ENCODE peak calls at places on chromosomes 12 and 14, in seven cellular contexts. K is stimulated activated naive CD4-positive, alpha-beta T cell treated with Interleukin-2 at 50 U/mL for 16 hours; F is body of pancreas; M is pancreas; S is NCI-H1694 treated with DMSO at 0.1 percent for 48 hours; U is cardiac muscle cell; N is EH. V is an unnamed sample.

GRCh38 chr12:115444336-115444735 is 760.4 kb upstream of the TBX3 start:
- DNase-seq in S (no peak), F (no peak), U (no peak), M (no peak), N (peak), K (no peak), V (no peak)

GRCh38 chr12:15534870-15535269 is 212.6 kb downstream of the PTPRO start:
- DNase-seq in K (no peak), M (no peak), U (peak), S (no peak), F (no peak), N (peak), V (no peak)

GRCh38 chr12:92144631-92145480 is 790 bp downstream of the BTG1 start:
- DNase-seq in N (peak), M (peak), F (peak), S (no peak), U (peak), K (peak), V (no peak)

GRCh38 chr14:85334316-85334715 is 195.6 kb upstream of the FLRT2 start:
- DNase-seq in F (no peak), U (peak), S (no peak), K (no peak), M (no peak), N (no peak), V (no peak)

GRCh38 chr12:77402726-77403125 is 337.4 kb upstream of the E2F7 start:
- DNase-seq in K (no peak), U (peak), F (no peak), M (no peak), N (peak), S (peak), V (no peak)

GRCh38 chr14:102499401-102500189 is 10.0 kb downstream of the ANKRD9 start:
- DNase-seq in N (no peak), K (no peak), F (no peak), U (no peak), S (no peak), M (no peak), V (no peak)

GRCh38 chr12:67701121-67701520 is 52.6 kb downstream of the DYRK2 start:
- DNase-seq in N (peak), K (no peak), S (no peak), F (no peak), M (no peak), U (no peak), V (no peak)

GRCh38 chr12:51373222-51373621 is 18.0 kb downstream of the GALNT6 start:
- DNase-seq in M (no peak), K (no peak), U (no peak), S (no peak), N (no peak), F (no peak), V (no peak)

GRCh38 chr14:64763801-64764511 is 59.7 kb downstream of the PLEKHG3 start:
- DNase-seq in K (no peak), F (no peak), U (peak), M (no peak), S (peak), N (peak), V (no peak)

GRCh38 chr12:53645191-53645590 is 19.0 kb upstream of the ATF7 start:
- DNase-seq in M (no peak), N (peak), S (peak), K (no peak), U (peak), F (no peak), V (no peak)

GRCh38 chr12:101459642-101460346 is 15.3 kb upstream of the SPIC start:
- DNase-seq in N (peak), S (no peak), K (no peak), U (no peak), F (no peak), M (no peak), V (no peak)

GRCh38 chr14:74841230-74842207 is 34.4 kb downstream of the PROX2 start:
- DNase-seq in S (no peak), U (no peak), N (no peak), M (no peak), K (peak), F (no peak), V (no peak)

GRCh38 chr12:106919910-106920544 is 35.7 kb upstream of the TMEM263 start:
- DNase-seq in F (no peak), K (no peak), S (peak), N (peak), U (peak), M (no peak), V (peak)

GRCh38 chr14:103915616-103916015 is 12.6 kb upstream of the TDRD9 start:
- DNase-seq in F (no peak), U (no peak), N (no peak), K (no peak), S (no peak), M (no peak), V (no peak)